ENCODE peak calls at places on chromosomes 1 and 21, in six cellular contexts. N, W, C, Q, O and M are unnamed samples.

GRCh38 chr1:11729498-11730428 is 6.2 kb upstream of the AGTRAP start:
- DNase-seq in N (no peak), W (no peak), C (no peak), Q (no peak), O (no peak), M (no peak)

GRCh38 chr1:173405758-173406344 is 71.3 kb upstream of the PRDX6 start:
- DNase-seq in N (no peak), W (no peak), C (no peak), Q (no peak), O (no peak), M (no peak)

GRCh38 chr1:39672551-39672947 is 642 bp upstream of the NT5C1A start:
- DNase-seq in N (no peak), W (no peak), C (no peak), Q (no peak), O (no peak), M (peak; percentile 65)

GRCh38 chr1:157523774-157524501 is 28.4 kb downstream of the FCRL5 start:
- DNase-seq in N (no peak), W (no peak), C (no peak), Q (peak; percentile 62), O (no peak), M (no peak)

GRCh38 chr1:33007190-33008050 is 29.3 kb downstream of the AK2 start:
- DNase-seq in N (peak; percentile 47), W (no peak), C (no peak), Q (peak; percentile 28), O (peak; percentile 30), M (no peak)

GRCh38 chr1:54273092-54273836 is 73.3 kb downstream of the MRPL37 start:
- DNase-seq in N (peak; percentile 89), W (peak; percentile 42), C (peak; percentile 77), Q (peak; percentile 61), O (peak; percentile 43), M (no peak)

GRCh38 chr1:55380313-55380970 is 165.3 kb upstream of the USP24 start:
- DNase-seq in N (no peak), W (no peak), C (no peak), Q (peak; percentile 27), O (no peak), M (no peak)

GRCh38 chr1:183012301-183012994 is 10.8 kb upstream of the LAMC1 start:
- DNase-seq in N (no peak), W (no peak), C (no peak), Q (no peak), O (no peak), M (no peak)

GRCh38 chr1:171794085-171794484 is 12.6 kb downstream of the METTL13 start:
- DNase-seq in N (no peak), W (no peak), C (no peak), Q (no peak), O (no peak), M (no peak)

GRCh38 chr1:232767381-232768074 is 37.7 kb upstream of the MAP10 start:
- DNase-seq in N (peak; percentile 59), W (no peak), C (no peak), Q (peak; percentile 82), O (no peak), M (no peak)

GRCh38 chr1:37817481-37817880 is 9.5 kb upstream of the YRDC start:
- DNase-seq in N (peak; percentile 54), W (no peak), C (no peak), Q (no peak), O (peak; percentile 30), M (no peak)

GRCh38 chr21:33650230-33650629 is 7.9 kb downstream of the ITSN1 start:
- DNase-seq in N (no peak), W (no peak), C (no peak), Q (no peak), O (no peak), M (no peak)

GRCh38 chr1:7405844-7406500 is 365.1 kb upstream of the VAMP3 start:
- DNase-seq in N (no peak), W (no peak), C (peak; percentile 24), Q (no peak), O (peak; percentile 1), M (peak; percentile 56)

GRCh38 chr1:228314658-228315483 is 91.8 kb downstream of the TRIM11 start:
- DNase-seq in N (no peak), W (no peak), C (no peak), Q (no peak), O (peak; percentile 26), M (peak; percentile 90)

GRCh38 chr1:38539931-38540330 is 319.6 kb downstream of the RRAGC start:
- DNase-seq in N (no peak), W (no peak), C (no peak), Q (no peak), O (no peak), M (no peak)

GRCh38 chr1:205438213-205439158 is 16.6 kb upstream of the LEMD1 start:
- DNase-seq in N (peak; percentile 83), W (no peak), C (no peak), Q (peak; percentile 87), O (peak; percentile 90), M (no peak)

GRCh38 chr1:90612033-90612432 is 105.1 kb downstream of the BARHL2 start:
- DNase-seq in N (no peak), W (no peak), C (no peak), Q (no peak), O (no peak), M (no peak)

GRCh38 chr1:90613371-90613770 is 103.7 kb downstream of the BARHL2 start:
- DNase-seq in N (no peak), W (no peak), C (no peak), Q (no peak), O (no peak), M (no peak)

GRCh38 chr1:90616395-90616794 is 100.7 kb downstream of the BARHL2 start:
- DNase-seq in N (no peak), W (no peak), C (no peak), Q (no peak), O (no peak), M (no peak)

DNA sequence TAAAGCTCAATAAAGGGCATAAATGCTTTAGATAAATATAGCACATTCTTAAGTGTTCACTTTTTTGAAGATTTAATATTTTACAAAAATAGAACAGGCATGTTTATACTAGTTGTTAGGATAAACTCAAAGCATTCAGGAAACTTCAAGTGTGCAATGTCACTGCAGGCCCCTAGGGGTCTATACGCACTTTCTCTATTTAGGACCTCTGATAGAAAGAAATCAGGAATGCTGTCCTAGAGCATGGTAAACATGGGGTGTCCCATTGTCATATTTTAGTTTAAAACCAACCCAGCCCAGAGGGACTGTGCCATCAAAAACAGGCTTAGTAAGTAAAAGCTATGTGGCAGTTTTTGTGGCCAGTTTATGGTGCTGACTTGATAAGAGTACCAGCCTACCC is 102.2 kb downstream of the BARHL2 start:
- DNase-seq in N (no peak), W (no peak), C (no peak), Q (no peak), O (no peak), M (no peak)
- TF ChIP-seq CTCF in N (no peak), W (peak; percentile 65), C (no peak), Q (peak; percentile 26), O (peak; percentile 17), M (peak; percentile 64)

GRCh38 chr1:92876351-92876750 is 44.5 kb downstream of the RPL5 start:
- DNase-seq in N (no peak), W (no peak), C (no peak), Q (no peak), O (no peak), M (no peak)

GRCh38 chr1:92881391-92881790 is 49.6 kb downstream of the RPL5 start:
- DNase-seq in N (no peak), W (no peak), C (no peak), Q (no peak), O (no peak), M (no peak)

GRCh38 chr1:92877792-92878191 is 46.0 kb downstream of the RPL5 start:
- DNase-seq in N (no peak), W (no peak), C (no peak), Q (no peak), O (no peak), M (no peak)

GRCh38 chr1:92877081-92877711 is 45.4 kb downstream of the RPL5 start:
- DNase-seq in N (no peak), W (no peak), C (no peak), Q (no peak), O (no peak), M (no peak)

DNA sequence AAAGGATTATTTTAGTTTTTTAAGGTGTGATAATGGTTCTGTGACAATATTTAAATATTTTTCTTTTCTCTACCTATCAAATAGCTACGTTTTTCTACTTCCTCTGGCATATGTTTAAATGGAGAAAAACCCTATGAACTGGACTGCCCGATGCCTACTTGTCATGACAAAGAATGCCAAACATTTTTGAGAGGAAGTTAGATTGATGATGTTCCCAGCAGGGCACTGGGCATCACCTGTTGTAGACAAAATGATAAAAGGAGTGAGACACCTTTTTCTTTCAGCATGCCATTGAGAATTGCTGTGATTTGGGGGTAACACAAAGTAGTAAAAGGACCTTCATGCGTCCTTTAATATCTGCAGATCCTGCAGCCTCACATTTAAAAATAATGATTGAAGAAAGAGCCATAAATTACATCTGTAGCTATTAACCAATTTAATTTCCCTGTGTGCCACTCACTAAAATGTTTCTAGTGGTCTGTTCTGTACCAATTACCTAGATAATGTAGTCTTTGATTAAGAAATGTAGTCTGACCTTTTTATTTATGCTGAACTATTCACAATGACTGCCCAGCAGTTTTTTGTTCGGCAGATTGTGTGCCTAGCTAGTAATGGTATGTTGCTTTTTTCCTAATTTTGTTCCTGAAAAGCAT is 47.6 kb downstream of the RPL5 start:
- DNase-seq in N (no peak), W (no peak), C (no peak), Q (no peak), O (no peak), M (no peak)
- TF ChIP-seq CTCF in N (no peak), W (no peak), C (no peak), Q (no peak), O (no peak), M (no peak)

GRCh38 chr1:89633103-89633744 is at the start of gene LRRC8C:
- DNase-seq in N (peak; percentile 65), W (peak; percentile 44), C (peak; percentile 75), Q (peak; percentile 60), O (peak; percentile 39), M (peak; percentile 91)

GRCh38 chr1:89631756-89632155 is 1.2 kb upstream of the LRRC8C start:
- DNase-seq in N (no peak), W (no peak), C (no peak), Q (no peak), O (no peak), M (no peak)

GRCh38 chr1:89633745-89634625 is 1.1 kb downstream of the LRRC8C start:
- DNase-seq in N (peak; percentile 39), W (no peak), C (no peak), Q (peak; percentile 10), O (peak; percentile 27), M (no peak)

GRCh38 chr1:89630046-89630445 is 2.9 kb upstream of the LRRC8C start:
- DNase-seq in N (no peak), W (no peak), C (no peak), Q (no peak), O (no peak), M (no peak)

GRCh38 chr1:89632213-89633102 is 462 bp upstream of the LRRC8C start:
- DNase-seq in N (peak; percentile 88), W (peak; percentile 85), C (peak; percentile 90), Q (peak; percentile 84), O (peak; percentile 88), M (peak; percentile 85)
- TF ChIP-seq CTCF in N (peak; percentile 85), W (peak; percentile 60), C (peak; percentile 17), Q (no peak), O (peak; percentile 84), M (peak; percentile 74)

GRCh38 chr21:45454081-45454923 is 49.3 kb downstream of the COL18A1 start:
- DNase-seq in N (no peak), W (no peak), C (no peak), Q (no peak), O (no peak), M (peak; percentile 72)
- TF ChIP-seq CTCF in N (no peak), W (no peak), C (no peak), Q (no peak), O (no peak), M (no peak)